ENCODE peak calls at places on chromosomes 5 and 9, in eight cellular contexts. M is spleen, U is transverse colon, D is HCT116, E is suprapubic skin, T is GM12891, Y is GM23338, O is Panc1. A is an unnamed sample.

GRCh38 chr5:8093669-8094068 is 224.7 kb downstream of the MTRR start:
- DNase-seq in M (no peak), U (no peak), D (no peak), E (no peak), T (no peak), Y (no peak), O (no peak), A (peak; percentile 90)

GRCh38 chr5:142013734-142014495 is 1.1 kb upstream of the GNPDA1 start:
- DNase-seq in M (no peak), U (peak; percentile 45), D (no peak), E (peak; percentile 75), T (no peak), Y (no peak), O (no peak), A (peak; percentile 93)

GRCh38 chr5:78761831-78762230 is 113.3 kb upstream of the LHFPL2 start:
- DNase-seq in M (no peak), U (no peak), D (no peak), E (no peak), T (no peak), Y (no peak), O (no peak), A (no peak)

GRCh38 chr5:142800776-142801494 is 30.8 kb downstream of the ARHGAP26 start:
- DNase-seq in M (no peak), U (no peak), D (no peak), E (no peak), T (no peak), Y (no peak), O (no peak), A (no peak)

GRCh38 chr5:58085800-58086199 is 374.1 kb downstream of the PLK2 start:
- DNase-seq in M (no peak), U (no peak), D (peak; percentile 8), E (no peak), T (no peak), Y (no peak), O (no peak), A (no peak)

GRCh38 chr5:159581502-159582249 is 251.4 kb upstream of the IL12B start:
- DNase-seq in M (no peak), U (no peak), D (peak; percentile 94), E (no peak), T (no peak), Y (peak; percentile 21), O (peak; percentile 92), A (no peak)

GRCh38 chr5:110590187-110590586 is 136.3 kb downstream of the TMEM232 start:
- DNase-seq in M (no peak), U (no peak), D (peak; percentile 2), E (no peak), T (no peak), Y (peak; percentile 64), O (peak; percentile 7), A (no peak)

GRCh38 chr5:125834438-125835147 is 588.6 kb upstream of the GRAMD2B start:
- DNase-seq in M (no peak), U (no peak), D (no peak), E (no peak), T (no peak), Y (peak; percentile 18), O (no peak), A (no peak)

GRCh38 chr5:73278693-73279092 is 105.7 kb downstream of the TMEM174 start:
- DNase-seq in M (no peak), U (no peak), D (no peak), E (no peak), T (no peak), Y (no peak), O (no peak), A (no peak)

GRCh38 chr5:98391921-98392625 is 381.4 kb upstream of the RGMB start:
- DNase-seq in M (peak; percentile 64), U (no peak), D (no peak), E (no peak), T (no peak), Y (no peak), O (no peak), A (no peak)

GRCh38 chr9:87766697-87767096 is 40.8 kb downstream of the CTSL start:
- DNase-seq in M (no peak), U (no peak), D (peak; percentile 47), E (no peak), T (no peak), Y (peak; percentile 53), O (no peak), A (no peak)

GRCh38 chr5:449151-449550 is 6.2 kb downstream of the EXOC3 start:
- DNase-seq in M (no peak), U (no peak), D (no peak), E (no peak), T (no peak), Y (no peak), O (no peak), A (no peak)

GRCh38 chr5:35884789-35885172 is 28.1 kb downstream of the IL7R start:
- DNase-seq in M (no peak), U (no peak), D (no peak), E (no peak), T (no peak), Y (no peak), O (no peak), A (no peak)

GRCh38 chr5:88882321-88883038 is 504 bp downstream of the MEF2C start:
- DNase-seq in M (no peak), U (no peak), D (no peak), E (no peak), T (no peak), Y (no peak), O (no peak), A (no peak)

GRCh38 chr9:134026561-134026960 is 1.3 kb downstream of the BRD3OS start:
- DNase-seq in M (peak; percentile 84), U (peak; percentile 27), D (no peak), E (no peak), T (no peak), Y (no peak), O (no peak), A (no peak)

GRCh38 chr9:134025606-134026541 is 593 bp downstream of the BRD3OS start:
- DNase-seq in M (no peak), U (peak; percentile 45), D (no peak), E (no peak), T (peak; percentile 78), Y (peak; percentile 82), O (no peak), A (no peak)

GRCh38 chr9:134024393-134024792 is 888 bp upstream of the BRD3OS start:
- DNase-seq in M (peak; percentile 59), U (no peak), D (no peak), E (no peak), T (no peak), Y (no peak), O (no peak), A (no peak)

GRCh38 chr9:134026981-134027380 is 1.7 kb downstream of the BRD3OS start:
- DNase-seq in M (peak; percentile 70), U (no peak), D (no peak), E (no peak), T (no peak), Y (no peak), O (no peak), A (no peak)

GRCh38 chr9:134024828-134025605 is at the start of gene BRD3OS:
- DNase-seq in M (peak; percentile 100), U (peak; percentile 97), D (peak; percentile 98), E (peak; percentile 96), T (peak; percentile 92), Y (peak; percentile 99), O (peak; percentile 71), A (peak; percentile 100)
- TF ChIP-seq POLR2AphosphoS5 in M (peak; percentile 78), U (peak; percentile 11), D (peak; percentile 70), E (no peak), T (no peak), Y (peak; percentile 46), O (no peak), A (peak; percentile 72)

DNA sequence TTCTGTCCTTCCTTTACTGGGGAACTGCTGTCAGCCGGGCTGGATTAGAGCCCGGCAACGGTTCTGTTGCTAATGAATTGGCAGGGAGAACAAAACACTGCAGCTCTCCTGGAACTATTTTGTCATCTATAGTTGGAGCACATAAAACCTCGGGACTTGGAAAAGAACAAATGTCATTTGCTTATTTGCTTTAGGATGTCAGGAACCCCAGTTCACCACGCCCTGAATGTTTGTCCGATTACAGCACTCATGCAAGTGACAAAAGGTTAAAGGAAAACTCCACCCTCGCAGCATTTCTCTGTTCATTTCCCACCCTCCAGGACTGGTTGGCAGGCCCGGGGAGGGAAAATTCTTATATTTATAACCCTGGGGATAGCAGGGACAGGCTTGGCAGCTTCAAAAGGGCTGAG is 66.5 kb upstream of the PLPP1 start:
- DNase-seq in M (no peak), U (peak; percentile 85), D (no peak), E (peak; percentile 92), T (no peak), Y (no peak), O (no peak), A (peak; percentile 96)
- TF ChIP-seq POLR2AphosphoS5 in M (no peak), U (peak; percentile 86), D (no peak), E (peak; percentile 82), T (no peak), Y (no peak), O (no peak), A (peak; percentile 84)

GRCh38 chr5:135310328-135310989 is 88.6 kb downstream of the MACROH2A1 start:
- DNase-seq in M (no peak), U (no peak), D (no peak), E (no peak), T (no peak), Y (no peak), O (no peak), A (no peak)
- TF ChIP-seq POLR2AphosphoS5 in M (no peak), U (no peak), D (no peak), E (no peak), T (no peak), Y (no peak), O (no peak), A (no peak)

GRCh38 chr5:95884511-95884910 is 62.0 kb upstream of the GLRX start:
- DNase-seq in M (no peak), U (no peak), D (no peak), E (no peak), T (no peak), Y (no peak), O (no peak), A (no peak)

GRCh38 chr5:95883185-95884020 is 60.9 kb upstream of the GLRX start:
- DNase-seq in M (no peak), U (no peak), D (no peak), E (no peak), T (no peak), Y (no peak), O (no peak), A (no peak)

GRCh38 chr5:95887977-95888376 is 65.5 kb upstream of the GLRX start:
- DNase-seq in M (no peak), U (no peak), D (no peak), E (no peak), T (no peak), Y (no peak), O (no peak), A (no peak)

GRCh38 chr5:95884021-95884333 is 61.5 kb upstream of the GLRX start:
- DNase-seq in M (no peak), U (no peak), D (no peak), E (no peak), T (no peak), Y (no peak), O (no peak), A (no peak)

DNA sequence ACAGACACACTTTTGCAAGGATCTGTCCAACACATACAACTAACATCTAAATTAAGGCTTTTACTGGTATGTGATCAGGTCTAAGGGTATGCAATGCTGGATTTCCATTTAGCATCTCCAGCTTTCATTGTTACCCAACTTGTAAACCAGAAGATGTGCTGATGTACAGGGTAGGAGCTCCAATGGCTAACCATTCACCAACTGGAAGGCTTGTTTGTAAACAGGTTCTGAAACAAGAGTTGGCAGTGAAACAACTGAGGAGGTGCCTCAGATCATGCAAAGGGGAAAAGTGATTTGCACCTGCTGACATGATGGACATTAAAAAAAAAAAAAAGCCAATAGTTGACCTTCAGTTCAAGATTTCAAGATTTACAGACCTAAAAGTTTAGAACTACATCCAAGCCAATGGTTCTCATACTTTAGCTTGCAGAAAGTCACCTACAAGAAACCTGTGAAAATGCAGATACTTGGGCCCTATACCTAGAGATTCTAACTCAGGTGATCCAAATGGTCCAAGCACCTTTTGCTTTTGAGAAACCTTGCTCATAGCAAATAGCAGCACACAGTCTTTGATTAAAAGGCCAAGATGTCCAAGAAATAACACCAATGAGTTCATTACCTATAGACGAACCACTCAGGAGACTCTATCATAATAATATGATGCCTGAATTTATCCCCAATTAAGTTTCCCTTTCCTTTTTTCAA is 64.0 kb upstream of the GLRX start:
- DNase-seq in M (no peak), U (no peak), D (no peak), E (no peak), T (no peak), Y (no peak), O (no peak), A (no peak)
- TF ChIP-seq POLR2AphosphoS5 in M (no peak), U (no peak), D (no peak), E (no peak), T (no peak), Y (no peak), O (no peak), A (no peak)